ENCODE peak calls at places on chromosome 20, in five cellular contexts. J, N, H, S and G are unnamed samples.

GRCh38 chr20:44231713-44232468 is 15.2 kb upstream of the GDAP1L1 start:
- DNase-seq in J (no peak), N (no peak), H (no peak), S (no peak), G (no peak)

GRCh38 chr20:41029150-41029872 is 689 bp downstream of the TOP1 start:
- DNase-seq in J (peak), N (no peak), H (no peak), S (peak), G (peak)

GRCh38 chr20:58241766-58242465 is 13.5 kb upstream of the ANKRD60 start:
- DNase-seq in J (no peak), N (no peak), H (no peak), S (no peak), G (no peak)

GRCh38 chr20:48932375-48932941 is 10.9 kb downstream of the ARFGEF2 start:
- DNase-seq in J (no peak), N (no peak), H (no peak), S (no peak), G (no peak)

GRCh38 chr20:36268501-36269342 is 32.4 kb downstream of the AAR2 start:
- DNase-seq in J (no peak), N (no peak), H (no peak), S (no peak), G (no peak)

GRCh38 chr20:38840053-38840893 is 34.8 kb downstream of the PPP1R16B start:
- DNase-seq in J (no peak), N (no peak), H (peak), S (no peak), G (peak)

GRCh38 chr20:51871943-51872342 is 69.6 kb upstream of the SALL4 start:
- DNase-seq in J (no peak), N (no peak), H (no peak), S (no peak), G (no peak)

GRCh38 chr20:51346686-51347485 is 195.6 kb downstream of the NFATC2 start:
- DNase-seq in J (no peak), N (peak), H (no peak), S (no peak), G (no peak)

GRCh38 chr20:31844737-31845299 is 586 bp downstream of the FOXS1 start:
- DNase-seq in J (no peak), N (no peak), H (no peak), S (no peak), G (no peak)

GRCh38 chr20:1818895-1819294 is 76.3 kb upstream of the SIRPA start:
- DNase-seq in J (no peak), N (no peak), H (no peak), S (no peak), G (no peak)

GRCh38 chr20:4170621-4171537 is 155.5 kb upstream of the RNF24 start:
- DNase-seq in J (no peak), N (peak), H (peak), S (no peak), G (no peak)

GRCh38 chr20:23296841-23297701 is 53.5 kb upstream of the NXT1 start:
- DNase-seq in J (no peak), N (no peak), H (no peak), S (no peak), G (no peak)

GRCh38 chr20:25139061-25139705 is 56.3 kb upstream of the ENTPD6 start:
- DNase-seq in J (peak), N (no peak), H (no peak), S (no peak), G (peak)

GRCh38 chr20:61251529-61252393 is at the start of gene CDH4:
- DNase-seq in J (no peak), N (no peak), H (peak), S (no peak), G (no peak)

GRCh38 chr20:48739395-48740268 is 88.2 kb downstream of the PREX1 start:
- DNase-seq in J (peak), N (no peak), H (no peak), S (no peak), G (peak)

GRCh38 chr20:43909720-43910119 is 4.9 kb upstream of the TOX2 start:
- DNase-seq in J (peak), N (no peak), H (no peak), S (peak), G (no peak)

GRCh38 chr20:8837396-8837795 is 231.5 kb upstream of the PLCB4 start:
- DNase-seq in J (no peak), N (peak), H (peak), S (no peak), G (no peak)

GRCh38 chr20:8844179-8844578 is 224.7 kb upstream of the PLCB4 start:
- DNase-seq in J (no peak), N (no peak), H (no peak), S (no peak), G (no peak)

GRCh38 chr20:8842525-8842924 is 226.4 kb upstream of the PLCB4 start:
- DNase-seq in J (no peak), N (no peak), H (no peak), S (no peak), G (no peak)
- TF ChIP-seq CTCF in J (no peak), N (no peak), H (no peak), S (no peak), G (no peak)

GRCh38 chr20:59598625-59599310 is 5.6 kb upstream of the PHACTR3 start:
- DNase-seq in J (peak), N (no peak), H (peak), S (peak), G (peak)
- TF ChIP-seq CTCF in J (peak), N (peak), H (peak), S (peak), G (peak)

GRCh38 chr20:20363449-20364015 is 4.4 kb upstream of the INSM1 start:
- DNase-seq in J (no peak), N (no peak), H (no peak), S (no peak), G (no peak)

GRCh38 chr20:20364747-20365558 is 3.0 kb upstream of the INSM1 start:
- DNase-seq in J (no peak), N (no peak), H (no peak), S (no peak), G (peak)

GRCh38 chr20:20364016-20364746 is 3.7 kb upstream of the INSM1 start:
- DNase-seq in J (no peak), N (no peak), H (no peak), S (no peak), G (peak)

GRCh38 chr20:20360464-20360863 is 7.4 kb upstream of the INSM1 start:
- DNase-seq in J (peak), N (peak), H (peak), S (peak), G (peak)

DNA sequence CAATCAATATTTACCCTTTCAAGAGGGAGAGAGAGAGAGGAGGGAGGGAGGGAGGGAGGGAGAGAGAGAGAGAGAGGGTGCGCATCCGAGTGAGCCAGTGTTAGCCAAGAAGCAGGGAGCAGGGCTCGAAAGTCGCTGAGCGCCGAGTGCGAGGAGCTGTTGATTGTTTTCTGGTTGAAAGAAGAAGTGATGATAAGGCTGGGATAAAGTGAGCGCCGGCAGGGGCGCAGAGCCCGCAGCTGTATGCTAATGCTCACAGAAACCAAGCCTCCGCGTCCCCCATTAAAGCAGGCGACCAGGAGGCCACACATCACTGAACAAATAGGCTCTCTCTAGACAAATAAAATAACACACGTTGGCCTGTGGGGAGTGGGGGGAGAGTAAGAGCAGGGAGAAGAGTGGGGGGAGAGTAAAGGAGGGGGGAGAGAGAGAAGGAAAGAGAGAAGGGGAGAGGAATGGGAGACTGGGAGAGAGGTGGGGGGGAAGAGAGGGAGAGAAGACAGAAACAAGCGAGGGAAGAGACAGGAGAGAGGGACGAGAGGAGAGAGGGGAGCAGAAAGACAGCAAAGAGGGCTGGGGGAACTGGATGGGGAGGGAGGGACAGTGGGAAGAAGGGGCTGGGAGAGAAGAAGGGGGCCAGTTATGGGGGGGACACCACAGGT is 5.0 kb upstream of the INSM1 start:
- DNase-seq in J (no peak), N (no peak), H (no peak), S (peak), G (peak)
- TF ChIP-seq CTCF in J (no peak), N (no peak), H (no peak), S (no peak), G (no peak)

DNA sequence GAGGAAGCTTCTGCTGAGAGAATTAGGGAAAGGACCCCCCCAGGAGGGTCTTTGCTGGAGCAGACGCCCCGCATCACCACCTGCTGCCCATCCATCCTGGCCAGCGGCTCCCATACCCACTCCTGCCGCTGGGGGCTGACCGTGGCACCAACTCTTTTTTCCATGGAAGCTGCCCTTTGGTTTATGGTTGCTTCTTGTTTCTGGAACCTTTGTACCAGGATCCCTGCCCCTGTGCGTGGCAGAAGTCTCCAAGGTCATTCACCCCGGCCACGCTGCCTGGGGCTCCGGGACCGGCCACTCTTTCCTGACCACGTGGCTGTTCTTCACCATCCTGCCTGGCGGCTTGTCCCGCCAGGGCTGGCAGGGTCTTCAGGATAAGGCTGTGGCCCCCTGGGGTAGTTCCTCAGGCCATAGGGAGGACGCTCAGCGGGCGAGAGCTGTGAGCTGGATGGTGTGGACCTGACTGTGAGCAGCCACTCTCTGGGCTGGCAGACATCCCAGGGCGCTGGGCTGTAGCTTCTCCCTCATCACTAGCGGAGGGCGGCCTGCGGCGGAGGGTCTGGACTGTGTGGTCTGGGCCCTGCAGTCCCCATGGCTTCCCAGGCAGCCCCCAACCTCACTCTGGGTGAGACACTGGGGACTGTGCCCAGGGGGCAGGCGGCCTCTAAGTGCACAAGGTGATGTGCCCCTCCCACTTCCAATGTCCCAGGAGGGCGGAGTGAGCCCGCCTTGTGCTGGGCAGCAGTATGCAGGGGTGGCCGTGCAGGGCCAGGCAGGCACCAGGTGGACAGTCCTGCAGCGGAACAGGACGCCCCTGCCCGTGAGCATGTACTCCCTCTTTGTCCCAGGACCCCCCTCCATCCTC is 22.8 kb upstream of the RBBP8NL start:
- DNase-seq in J (no peak), N (no peak), H (no peak), S (no peak), G (no peak)
- TF ChIP-seq CTCF in J (no peak), N (peak), H (no peak), S (no peak), G (no peak)

GRCh38 chr20:63228786-63229185 is 6.9 kb upstream of the BIRC7 start:
- DNase-seq in J (no peak), N (no peak), H (no peak), S (no peak), G (no peak)

GRCh38 chr20:63233061-63233344 is 2.7 kb upstream of the BIRC7 start:
- DNase-seq in J (no peak), N (no peak), H (no peak), S (no peak), G (no peak)

GRCh38 chr20:63232235-63233060 is 3.3 kb upstream of the BIRC7 start:
- DNase-seq in J (no peak), N (peak), H (peak), S (no peak), G (no peak)

GRCh38 chr20:63233924-63234323 is 1.8 kb upstream of the BIRC7 start:
- DNase-seq in J (no peak), N (no peak), H (no peak), S (no peak), G (no peak)

GRCh38 chr20:63230800-63231268 is 4.9 kb upstream of the BIRC7 start:
- DNase-seq in J (peak), N (peak), H (peak), S (no peak), G (no peak)
- TF ChIP-seq CTCF in J (peak), N (peak), H (peak), S (peak), G (peak)

GRCh38 chr20:45322952-45323383 is 14.9 kb upstream of the MATN4 start:
- DNase-seq in J (peak), N (no peak), H (peak), S (peak), G (peak)
- TF ChIP-seq CTCF in J (peak), N (peak), H (peak), S (peak), G (no peak)

GRCh38 chr20:54577637-54578036 is 102.2 kb downstream of the DOK5 start:
- DNase-seq in J (no peak), N (no peak), H (no peak), S (no peak), G (no peak)

GRCh38 chr20:54576496-54576895 is 101.1 kb downstream of the DOK5 start:
- DNase-seq in J (no peak), N (no peak), H (no peak), S (no peak), G (no peak)

GRCh38 chr20:54570561-54570960 is 95.2 kb downstream of the DOK5 start:
- DNase-seq in J (no peak), N (no peak), H (peak), S (no peak), G (no peak)

DNA sequence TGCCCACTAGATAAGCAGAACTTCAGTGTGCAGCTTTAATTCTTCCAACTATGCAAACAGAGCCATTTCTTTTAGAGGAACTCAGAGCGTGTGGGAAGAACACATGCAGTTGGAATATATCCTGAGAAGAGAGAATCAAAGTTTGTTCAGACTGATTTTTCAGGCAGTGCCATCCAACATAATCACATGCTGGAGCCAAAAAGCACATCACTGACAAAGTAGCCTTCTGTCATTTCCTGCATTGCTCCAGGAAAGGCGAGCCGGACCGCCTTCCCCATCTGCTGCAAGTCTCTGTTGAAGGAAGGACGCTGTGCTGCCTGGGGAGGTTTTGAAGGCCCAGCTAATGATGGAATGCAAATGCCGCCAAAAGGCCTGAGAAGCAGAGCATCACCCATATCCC is 98.4 kb downstream of the DOK5 start:
- DNase-seq in J (no peak), N (no peak), H (peak), S (no peak), G (no peak)
- TF ChIP-seq CTCF in J (no peak), N (no peak), H (no peak), S (no peak), G (no peak)

GRCh38 chr20:63006611-63007471 is at the start of gene BHLHE23:
- DNase-seq in J (no peak), N (no peak), H (peak), S (peak), G (peak)
- TF ChIP-seq CTCF in J (no peak), N (no peak), H (no peak), S (no peak), G (no peak)

DNA sequence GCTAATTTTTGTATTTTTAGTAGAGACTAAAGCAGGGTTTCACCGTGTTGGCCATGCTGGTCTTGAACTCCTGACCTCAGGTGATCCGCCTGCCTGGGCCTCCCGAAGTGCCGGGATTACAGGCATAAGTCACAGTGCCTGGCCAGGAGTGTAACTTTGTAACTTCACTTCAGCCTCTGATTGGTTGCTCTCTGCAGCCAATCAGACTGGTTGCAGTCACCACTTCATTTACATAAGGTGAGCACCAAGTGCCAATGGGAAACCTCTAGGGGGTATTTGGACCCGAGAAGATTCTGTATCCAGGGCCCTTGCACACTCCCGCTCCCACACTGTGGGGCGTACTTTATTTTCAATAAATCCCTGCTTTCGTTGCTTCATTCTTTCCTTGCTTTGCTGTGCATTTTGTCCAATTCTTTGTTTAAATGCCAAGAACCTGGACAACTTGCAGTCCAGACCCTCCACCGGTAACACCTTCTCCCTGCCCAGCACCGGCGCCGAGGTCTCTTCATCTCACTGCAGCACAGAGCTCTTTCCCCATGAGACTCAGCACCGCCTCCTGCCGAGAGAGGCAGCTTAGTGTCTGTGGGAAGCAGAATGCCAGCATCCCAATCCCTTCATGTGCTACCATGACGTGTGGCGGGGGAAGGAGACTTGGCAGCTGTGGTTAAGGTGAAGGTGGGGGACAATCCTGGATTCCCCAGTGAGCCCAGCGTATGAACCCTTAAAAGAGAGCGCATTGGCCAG is 14.0 kb upstream of the MRGBP start:
- DNase-seq in J (no peak), N (no peak), H (no peak), S (no peak), G (no peak)
- TF ChIP-seq CTCF in J (peak), N (peak), H (peak), S (no peak), G (no peak)